ENCODE peak calls at places on chromosomes 3 and 15, in five cellular contexts. One of them, this sample, is unnamed.

GRCh38 chr3:21642433-21642832 is 108.6 kb downstream of the ZNF385D start:
- DNase-seq in H9: no peak
- DNase-seq in IMR-90: peak; percentile 25
- DNase-seq in neuronal stem cell: no peak
- DNase-seq in H1: no peak
- DNase-seq in this sample: peak; percentile 6

GRCh38 chr15:90823455-90823974 is 44.9 kb upstream of the FURIN start:
- DNase-seq in neuronal stem cell: no peak
- DNase-seq in H1: no peak
- DNase-seq in IMR-90: no peak
- DNase-seq in H9: no peak
- DNase-seq in this sample: no peak

GRCh38 chr3:185204894-185205293 is 49.0 kb downstream of the EHHADH start:
- DNase-seq in H9: no peak
- DNase-seq in H1: no peak
- DNase-seq in IMR-90: no peak
- DNase-seq in neuronal stem cell: no peak
- DNase-seq in this sample: no peak

GRCh38 chr15:25072857-25073476 is 118.2 kb downstream of the SNRPN start:
- DNase-seq in H1: no peak
- DNase-seq in IMR-90: no peak
- DNase-seq in neuronal stem cell: no peak
- DNase-seq in H9: no peak
- DNase-seq in this sample: no peak

GRCh38 chr15:34737379-34737928 is 17.3 kb downstream of the GJD2 start:
- DNase-seq in neuronal stem cell: no peak
- DNase-seq in H9: no peak
- DNase-seq in IMR-90: peak; percentile 40
- DNase-seq in H1: no peak
- DNase-seq in this sample: no peak

GRCh38 chr3:97010881-97011657 is 196.7 kb downstream of the EPHA6 start:
- DNase-seq in IMR-90: no peak
- DNase-seq in neuronal stem cell: no peak
- DNase-seq in H9: no peak
- DNase-seq in H1: no peak
- DNase-seq in this sample: no peak

GRCh38 chr3:116444099-116444700 is 1.1 kb downstream of the LSAMP start:
- DNase-seq in H9: no peak
- DNase-seq in IMR-90: peak; percentile 5
- DNase-seq in H1: no peak
- DNase-seq in neuronal stem cell: no peak
- DNase-seq in this sample: peak; percentile 33

GRCh38 chr15:50344006-50344464 is 11.0 kb downstream of the GABPB1 start:
- DNase-seq in neuronal stem cell: no peak
- DNase-seq in H1: no peak
- DNase-seq in IMR-90: no peak
- DNase-seq in H9: no peak
- DNase-seq in this sample: no peak

GRCh38 chr3:48320994-48321393 is 12.5 kb downstream of the SPINK8 start:
- DNase-seq in H9: no peak
- DNase-seq in H1: no peak
- DNase-seq in neuronal stem cell: no peak
- DNase-seq in IMR-90: no peak
- DNase-seq in this sample: no peak

GRCh38 chr15:90730290-90730689 is 13.1 kb downstream of the BLM start:
- DNase-seq in H9: no peak
- DNase-seq in H1: no peak
- DNase-seq in IMR-90: no peak
- DNase-seq in neuronal stem cell: no peak
- DNase-seq in this sample: no peak

GRCh38 chr3:18444597-18445420 is 19.7 kb upstream of the SATB1 start:
- DNase-seq in neuronal stem cell: peak; percentile 77
- DNase-seq in H9: peak; percentile 59
- DNase-seq in H1: no peak
- DNase-seq in IMR-90: peak; percentile 40
- DNase-seq in this sample: peak; percentile 62

GRCh38 chr3:134640872-134641470 is 9.9 kb downstream of the KY start:
- DNase-seq in H9: peak; percentile 69
- DNase-seq in neuronal stem cell: peak; percentile 18
- DNase-seq in IMR-90: peak; percentile 49
- DNase-seq in H1: no peak
- DNase-seq in this sample: peak; percentile 32

GRCh38 chr3:73933585-73933984 is 308.8 kb upstream of the PDZRN3 start:
- DNase-seq in H9: no peak
- DNase-seq in IMR-90: no peak
- DNase-seq in H1: no peak
- DNase-seq in neuronal stem cell: no peak
- DNase-seq in this sample: no peak

GRCh38 chr3:62669161-62669560 is 206.1 kb downstream of the CADPS start:
- DNase-seq in H1: no peak
- DNase-seq in neuronal stem cell: no peak
- DNase-seq in H9: no peak
- DNase-seq in IMR-90: no peak
- DNase-seq in this sample: no peak

GRCh38 chr3:13379191-13379830 is 40.8 kb downstream of the NUP210 start:
- DNase-seq in H1: no peak
- DNase-seq in H9: no peak
- DNase-seq in neuronal stem cell: no peak
- DNase-seq in IMR-90: peak; percentile 84
- DNase-seq in this sample: peak; percentile 80

GRCh38 chr3:43319794-43320193 is 33.5 kb downstream of the SNRK start:
- DNase-seq in H1: no peak
- DNase-seq in neuronal stem cell: no peak
- DNase-seq in IMR-90: no peak
- DNase-seq in H9: no peak
- DNase-seq in this sample: peak; percentile 59

GRCh38 chr3:197466586-197467399 is 89.0 kb downstream of the BDH1 start:
- DNase-seq in neuronal stem cell: no peak
- DNase-seq in H1: no peak
- DNase-seq in H9: no peak
- DNase-seq in IMR-90: peak; percentile 72
- DNase-seq in this sample: peak; percentile 87

GRCh38 chr3:127630811-127631714 is 2.1 kb downstream of the PODXL2 start:
- DNase-seq in IMR-90: no peak
- DNase-seq in H9: no peak
- DNase-seq in H1: no peak
- DNase-seq in neuronal stem cell: no peak
- DNase-seq in this sample: no peak

GRCh38 chr3:146099316-146099715 is 61.7 kb downstream of the PLOD2 start:
- DNase-seq in H1: no peak
- DNase-seq in H9: no peak
- DNase-seq in IMR-90: no peak
- DNase-seq in neuronal stem cell: no peak
- DNase-seq in this sample: no peak

GRCh38 chr3:110504401-110504800 is 567.2 kb upstream of the NECTIN3 start:
- DNase-seq in H9: no peak
- DNase-seq in IMR-90: no peak
- DNase-seq in neuronal stem cell: no peak
- DNase-seq in H1: no peak
- DNase-seq in this sample: no peak

GRCh38 chr3:137762674-137763593 is 1.2 kb upstream of the SOX14 start:
- DNase-seq in H1: no peak
- DNase-seq in neuronal stem cell: no peak
- DNase-seq in IMR-90: no peak
- DNase-seq in H9: no peak
- DNase-seq in this sample: no peak

GRCh38 chr15:50227076-50227475 is 38.5 kb downstream of the HDC start:
- DNase-seq in H1: no peak
- DNase-seq in H9: no peak
- DNase-seq in neuronal stem cell: no peak
- DNase-seq in IMR-90: peak; percentile 88
- DNase-seq in this sample: peak; percentile 29

GRCh38 chr3:43789028-43789427 is 98.3 kb downstream of the ABHD5 start:
- DNase-seq in H9: peak; percentile 8
- DNase-seq in H1: no peak
- DNase-seq in neuronal stem cell: no peak
- DNase-seq in IMR-90: no peak
- DNase-seq in this sample: no peak

GRCh38 chr3:81726132-81726531 is 35.3 kb downstream of the GBE1 start:
- DNase-seq in IMR-90: peak; percentile 56
- DNase-seq in H9: no peak
- DNase-seq in neuronal stem cell: no peak
- DNase-seq in H1: no peak
- DNase-seq in this sample: peak; percentile 82

GRCh38 chr3:178562869-178563232 is 26.6 kb downstream of the KCNMB2 start:
- DNase-seq in IMR-90: no peak
- DNase-seq in neuronal stem cell: no peak
- DNase-seq in H9: no peak
- DNase-seq in H1: no peak
- DNase-seq in this sample: peak; percentile 23

DNA sequence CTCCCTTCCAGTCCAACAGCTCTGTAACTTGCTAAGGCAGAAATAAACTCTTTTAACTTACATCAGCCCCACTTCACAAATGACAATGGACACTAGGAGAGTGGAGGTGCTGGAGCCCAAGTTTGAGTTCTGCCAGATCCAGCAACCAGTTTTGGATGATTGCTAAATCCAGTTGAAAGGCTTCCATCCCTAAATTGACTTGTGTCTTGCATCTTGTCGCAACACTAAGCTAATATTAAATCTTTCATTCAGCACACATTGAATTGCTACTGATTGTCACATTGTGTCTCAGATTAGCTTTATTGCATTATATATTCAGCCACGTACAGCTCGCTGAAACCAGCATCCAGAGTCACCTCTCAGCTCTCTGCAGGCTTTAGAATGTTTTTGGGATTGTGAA is 41.7 kb upstream of the LIPC start:
- DNase-seq in IMR-90: no peak
- DNase-seq in neuronal stem cell: no peak
- DNase-seq in H1: no peak
- DNase-seq in H9: no peak
- DNase-seq in this sample: no peak
- H4K91ac ChIP-seq in IMR-90: peak overlapping the region; percentile 23
- H4K91ac ChIP-seq in neuronal stem cell: no peak overlapping the region
- H4K91ac ChIP-seq in H1: no peak overlapping the region
- H4K91ac ChIP-seq in H9: no peak overlapping the region
- H4K91ac ChIP-seq in this sample: no peak overlapping the region

DNA sequence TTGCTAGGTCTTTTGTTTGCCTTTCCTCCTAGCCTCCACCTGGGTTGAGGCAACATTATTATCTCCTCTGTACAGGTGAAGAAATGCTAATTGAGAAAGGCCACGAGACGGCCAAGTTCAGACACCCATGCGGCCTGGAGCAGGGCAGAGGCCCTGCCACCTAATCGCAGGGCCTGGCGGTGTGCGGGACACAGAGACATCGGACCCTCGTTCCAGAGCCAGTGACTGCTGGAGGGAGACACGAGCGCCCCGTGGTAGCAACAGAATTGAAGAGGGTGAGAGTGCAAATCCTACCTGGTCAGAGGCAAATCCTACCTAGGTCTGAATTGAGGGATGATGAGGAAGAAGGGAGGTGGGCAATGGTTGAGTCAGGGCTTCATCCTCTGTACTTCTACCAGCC is 113.8 kb upstream of the MEF2A start:
- DNase-seq in IMR-90: no peak
- DNase-seq in H1: no peak
- DNase-seq in H9: no peak
- DNase-seq in neuronal stem cell: no peak
- DNase-seq in this sample: no peak
- H4K91ac ChIP-seq in IMR-90: peak overlapping the region; percentile 97
- H4K91ac ChIP-seq in H1: no peak overlapping the region
- H4K91ac ChIP-seq in H9: no peak overlapping the region
- H4K91ac ChIP-seq in neuronal stem cell: no peak overlapping the region
- H4K91ac ChIP-seq in this sample: peak overlapping the region; percentile 89

DNA sequence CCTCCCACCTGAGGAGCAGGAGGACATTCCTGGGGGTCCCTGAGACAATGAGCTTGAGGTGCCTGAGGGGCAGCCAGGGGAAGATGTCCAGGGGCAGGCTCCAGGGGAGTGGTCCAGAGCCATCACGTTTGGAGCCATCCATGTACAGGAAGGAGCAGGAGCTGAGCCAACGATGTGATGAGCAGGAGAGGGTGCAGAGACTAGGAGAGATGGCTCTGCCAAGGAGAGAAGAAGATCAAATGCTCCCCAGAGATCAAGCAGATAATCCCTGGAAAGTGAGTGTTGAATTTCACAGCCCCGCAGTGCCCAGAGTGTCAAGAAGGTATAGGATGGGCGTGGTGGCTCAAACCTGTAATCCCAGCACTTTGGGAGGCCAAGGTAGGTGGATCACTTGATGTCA is 97.8 kb upstream of the HERC1 start:
- DNase-seq in H9: peak; percentile 12
- DNase-seq in H1: no peak
- DNase-seq in IMR-90: no peak
- DNase-seq in neuronal stem cell: no peak
- DNase-seq in this sample: no peak
- H4K91ac ChIP-seq in H9: no peak overlapping the region
- H4K91ac ChIP-seq in H1: no peak overlapping the region
- H4K91ac ChIP-seq in IMR-90: no peak overlapping the region
- H4K91ac ChIP-seq in neuronal stem cell: no peak overlapping the region
- H4K91ac ChIP-seq in this sample: no peak overlapping the region

GRCh38 chr3:4716231-4716630 is 223.1 kb downstream of the ITPR1 start:
- DNase-seq in H1: no peak
- DNase-seq in neuronal stem cell: no peak
- DNase-seq in IMR-90: no peak
- DNase-seq in H9: no peak
- DNase-seq in this sample: no peak

GRCh38 chr3:4716731-4717362 is 223.7 kb downstream of the ITPR1 start:
- DNase-seq in IMR-90: peak; percentile 83
- DNase-seq in H1: no peak
- DNase-seq in H9: no peak
- DNase-seq in neuronal stem cell: no peak
- DNase-seq in this sample: no peak

GRCh38 chr3:4717363-4717740 is 224.2 kb downstream of the ITPR1 start:
- DNase-seq in neuronal stem cell: no peak
- DNase-seq in IMR-90: no peak
- DNase-seq in H9: no peak
- DNase-seq in H1: no peak
- DNase-seq in this sample: no peak

GRCh38 chr3:4719011-4719649 is 226.0 kb downstream of the ITPR1 start:
- DNase-seq in H1: no peak
- DNase-seq in H9: no peak
- DNase-seq in neuronal stem cell: no peak
- DNase-seq in IMR-90: peak; percentile 67
- DNase-seq in this sample: peak; percentile 37

GRCh38 chr3:4718179-4718736 is 225.1 kb downstream of the ITPR1 start:
- DNase-seq in H1: no peak
- DNase-seq in H9: no peak
- DNase-seq in neuronal stem cell: no peak
- DNase-seq in IMR-90: no peak
- DNase-seq in this sample: no peak
- H4K91ac ChIP-seq in H1: no peak overlapping the region
- H4K91ac ChIP-seq in H9: no peak overlapping the region
- H4K91ac ChIP-seq in neuronal stem cell: no peak overlapping the region
- H4K91ac ChIP-seq in IMR-90: no peak overlapping the region
- H4K91ac ChIP-seq in this sample: no peak overlapping the region

This sample was measured in mesenchymal stem cell.